ENCODE peak calls at places on chromosome 10, in five cellular contexts. Q, L, R, N and V are unnamed samples.

GRCh38 chr10:22479419-22479818 is 134.1 kb downstream of the SPAG6 start:
- DNase-seq in L (peak; percentile 23), Q (no peak), R (no peak), N (no peak), V (peak; percentile 8)

GRCh38 chr10:75664968-75665367 is 233.5 kb downstream of the LRMDA start:
- DNase-seq in L (no peak), N (no peak), R (no peak), Q (no peak), V (no peak)

GRCh38 chr10:113880236-113880635 is 25.8 kb downstream of the NHLRC2 start:
- DNase-seq in Q (no peak), N (no peak), R (no peak), L (no peak), V (no peak)

GRCh38 chr10:121080324-121080807 is 229.2 kb downstream of the WDR11 start:
- DNase-seq in L (no peak), N (no peak), Q (no peak), R (no peak), V (no peak)

GRCh38 chr10:19971343-19971742 is 155.1 kb downstream of the PLXDC2 start:
- DNase-seq in R (no peak), Q (no peak), L (no peak), N (no peak), V (no peak)

GRCh38 chr10:93062499-93063216 is 2.1 kb downstream of the CYP26C1 start:
- DNase-seq in L (no peak), R (no peak), Q (peak; percentile 70), N (no peak), V (no peak)

GRCh38 chr10:31773749-31774148 is 154.9 kb downstream of the ARHGAP12 start:
- DNase-seq in N (no peak), Q (no peak), R (no peak), L (no peak), V (no peak)

GRCh38 chr10:132418520-132419416 is 21.8 kb downstream of the PWWP2B start:
- DNase-seq in Q (peak; percentile 94), R (no peak), N (peak; percentile 92), L (no peak), V (peak; percentile 76)

GRCh38 chr10:95480102-95480900 is 80.9 kb downstream of the SORBS1 start:
- DNase-seq in L (no peak), R (no peak), N (peak; percentile 87), Q (no peak), V (no peak)

GRCh38 chr10:114301951-114302710 is 63.1 kb downstream of the VWA2 start:
- DNase-seq in L (no peak), N (no peak), Q (peak; percentile 35), R (no peak), V (no peak)